ENCODE peak calls at places on chromosomes 7 and 10, in nine cellular contexts. Y, R, W, K, C, E, B, D and Q are unnamed samples.

GRCh38 chr10:62803993-62804383 is 532 bp upstream of the ADO start:
- DNase-seq in K (no peak), D (no peak), B (no peak), C (no peak), Y (no peak), W (no peak), E (no peak), R (no peak), Q (no peak)

GRCh38 chr7:137816696-137817320 is 30.0 kb downstream of the DGKI start:
- DNase-seq in B (no peak), W (no peak), K (no peak), D (no peak), R (peak; percentile 23), Y (peak; percentile 65), C (peak; percentile 43), E (no peak), Q (no peak)

GRCh38 chr7:27872281-27873005 is 132.5 kb downstream of the TAX1BP1 start:
- DNase-seq in R (no peak), W (no peak), D (no peak), Y (no peak), B (peak; percentile 28), C (no peak), K (no peak), E (no peak), Q (no peak)

GRCh38 chr10:4034907-4035581 is 250.0 kb upstream of the KLF6 start:
- DNase-seq in W (peak; percentile 11), B (peak; percentile 40), E (peak; percentile 3), Y (no peak), K (no peak), C (peak; percentile 69), D (no peak), R (no peak), Q (no peak)

GRCh38 chr7:150952331-150953050 is 25.6 kb downstream of the KCNH2 start:
- DNase-seq in W (no peak), R (no peak), E (no peak), K (no peak), Y (no peak), C (no peak), B (no peak), D (no peak), Q (no peak)

GRCh38 chr7:132189881-132190280 is 386.4 kb downstream of the PLXNA4 start:
- DNase-seq in B (no peak), C (no peak), D (no peak), R (no peak), K (no peak), Y (no peak), W (no peak), E (no peak), Q (no peak)

GRCh38 chr10:112721080-112721698 is 228.9 kb upstream of the TCF7L2 start:
- DNase-seq in K (no peak), C (peak; percentile 71), R (peak; percentile 62), D (no peak), B (peak; percentile 74), Y (peak; percentile 72), E (no peak), W (no peak), Q (no peak)

GRCh38 chr7:117590191-117590590 is 110.4 kb downstream of the CFTR start:
- DNase-seq in D (no peak), W (no peak), K (no peak), B (no peak), C (no peak), Y (no peak), R (no peak), E (no peak), Q (no peak)

GRCh38 chr10:31317652-31318381 is 1.2 kb upstream of the ZEB1 start:
- DNase-seq in E (no peak), Y (no peak), K (no peak), C (no peak), W (no peak), D (peak; percentile 43), B (no peak), R (no peak), Q (no peak)

GRCh38 chr10:15898046-15898445 is 37.7 kb upstream of the MINDY3 start:
- DNase-seq in K (no peak), C (peak; percentile 65), W (no peak), Y (peak; percentile 53), D (no peak), B (peak; percentile 34), E (no peak), R (no peak), Q (no peak)